ENCODE peak calls at places on chromosomes 7 and 10, in five cellular contexts. L is tibial artery; U is CD8-positive, alpha-beta memory T cell; T is adrenal gland; O is lung. S is an unnamed sample. For H3K4me1 and H3K27me3, the result is how much of the 10 kb centered on the place peaks cover.

GRCh38 chr10:17954856-17955255 is 3.1 kb downstream of the SLC39A12 start:
- DNase-seq in L (no peak), U (no peak), O (no peak), T (no peak), S (no peak)

GRCh38 chr10:29257106-29257783 is 31.6 kb upstream of the LYZL1 start:
- DNase-seq in U (no peak), O (peak), T (peak), L (peak), S (no peak)

GRCh38 chr10:126921974-126922525 is 16.8 kb downstream of the DOCK1 start:
- DNase-seq in O (no peak), U (no peak), T (no peak), L (peak), S (no peak)

GRCh38 chr10:48364659-48365405 is 58.4 kb downstream of the MAPK8 start:
- DNase-seq in T (peak), O (no peak), L (no peak), U (no peak), S (no peak)

GRCh38 chr7:111827863-111828504 is 265.7 kb upstream of the IMMP2L start:
- DNase-seq in L (no peak), O (peak), T (no peak), U (no peak), S (no peak)

GRCh38 chr10:58412502-58412961 is 27.3 kb downstream of the TFAM start:
- DNase-seq in L (no peak), T (no peak), O (no peak), U (no peak), S (no peak)

GRCh38 chr10:3897156-3897555 is 112.1 kb upstream of the KLF6 start:
- DNase-seq in U (no peak), L (no peak), T (no peak), O (no peak), S (no peak)

GRCh38 chr7:144027070-144027469 is 21.7 kb upstream of the OR2A5 start:
- DNase-seq in O (no peak), L (no peak), T (no peak), U (no peak), S (no peak)

GRCh38 chr7:19248681-19249080 is 103.5 kb upstream of the FERD3L start:
- DNase-seq in T (no peak), U (no peak), O (no peak), L (no peak), S (no peak)

GRCh38 chr10:14781763-14782162 is 7.1 kb upstream of the FAM107B start:
- DNase-seq in L (no peak), O (no peak), U (no peak), T (no peak), S (no peak)

GRCh38 chr7:136066304-136067143 is 89.4 kb upstream of the MTPN start:
- DNase-seq in U (no peak), L (no peak), T (no peak), O (no peak), S (no peak)

GRCh38 chr7:134254311-134254710 is 62.4 kb downstream of the SLC35B4 start:
- DNase-seq in O (no peak), U (no peak), T (no peak), L (no peak), S (peak)

GRCh38 chr10:132397671-132398565 is 918 bp downstream of the PWWP2B start:
- DNase-seq in U (peak), L (no peak), T (peak), O (peak), S (peak)
- H3K4me1 ChIP-seq in U (under half), L (under half), T (half or more), O (under half), S (under half)

GRCh38 chr10:133056001-133056400 is 31.7 kb upstream of the ADGRA1 start:
- DNase-seq in U (no peak), L (no peak), O (no peak), T (no peak), S (no peak)

GRCh38 chr10:133059093-133059470 is 28.6 kb upstream of the ADGRA1 start:
- DNase-seq in U (no peak), O (no peak), L (no peak), T (no peak), S (no peak)

GRCh38 chr10:133058267-133059092 is 29.2 kb upstream of the ADGRA1 start:
- DNase-seq in U (no peak), L (no peak), O (no peak), T (no peak), S (no peak)

GRCh38 chr10:133059571-133059970 is 28.2 kb upstream of the ADGRA1 start:
- DNase-seq in O (no peak), L (no peak), T (no peak), U (no peak), S (no peak)

DNA sequence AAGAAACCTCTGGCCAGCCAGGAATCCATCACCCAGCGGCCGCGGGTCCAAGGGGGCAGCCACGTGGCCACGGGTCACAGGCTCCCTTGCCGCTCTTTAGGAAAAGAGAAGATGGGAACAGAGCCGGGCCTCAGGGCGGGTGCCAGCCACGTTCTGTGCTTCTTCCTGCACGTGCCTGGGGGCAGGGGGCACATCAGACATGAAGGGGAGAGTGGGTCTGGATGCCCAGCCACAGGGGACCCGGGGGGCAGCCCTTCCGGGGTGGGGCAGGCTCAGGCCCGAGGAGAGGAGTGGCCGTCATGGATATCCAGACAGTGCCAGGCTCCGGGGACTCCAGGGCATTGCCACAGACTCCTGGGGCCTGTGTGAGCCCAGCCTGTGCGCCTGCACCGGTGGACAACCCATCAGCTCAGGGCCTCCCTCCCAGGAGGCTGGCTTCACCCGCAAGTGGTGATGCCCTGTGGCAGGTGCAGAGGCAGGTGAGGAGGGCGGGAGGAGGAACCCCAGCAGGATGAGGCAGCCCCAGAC is 31.0 kb upstream of the ADGRA1 start:
- DNase-seq in L (no peak), O (no peak), T (no peak), U (no peak), S (no peak)
- H3K27me3 ChIP-seq in L (half or more), O (under half), T (under half), U (under half), S (under half)

GRCh38 chr10:73810358-73810734 is 1.1 kb downstream of the NDST2 start:
- DNase-seq in T (no peak), O (no peak), U (no peak), L (no peak), S (no peak)

GRCh38 chr10:73814276-73814895 is 3.0 kb upstream of the NDST2 start:
- DNase-seq in U (no peak), L (no peak), O (no peak), T (no peak), S (no peak)

GRCh38 chr10:73810735-73811465 is 498 bp downstream of the NDST2 start:
- DNase-seq in O (peak), U (peak), T (peak), L (no peak), S (peak)

GRCh38 chr10:73813333-73813732 is 1.9 kb upstream of the NDST2 start:
- DNase-seq in O (no peak), U (no peak), T (no peak), L (no peak), S (no peak)

DNA sequence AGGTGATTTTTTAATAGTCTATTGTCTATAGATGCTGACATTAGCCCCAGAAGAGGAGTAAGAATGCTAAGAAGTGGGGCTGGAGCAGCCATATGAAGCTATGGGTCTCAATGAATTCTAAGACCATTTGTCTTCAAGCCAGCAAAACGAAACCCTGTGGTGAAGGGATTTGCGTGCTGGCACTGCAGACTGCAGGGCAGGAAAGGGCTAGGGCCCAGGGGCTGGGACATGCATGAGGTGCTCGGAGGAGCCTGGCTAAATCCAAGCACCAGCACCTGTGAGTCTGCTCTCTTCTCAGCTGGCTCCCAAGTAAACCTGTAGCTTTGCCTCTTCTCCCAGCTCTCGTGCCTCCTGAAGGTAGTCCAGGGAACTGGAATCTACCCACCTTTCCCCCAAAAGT is 1.3 kb upstream of the NDST2 start:
- DNase-seq in U (no peak), T (no peak), O (no peak), L (no peak), S (no peak)
- H3K4me3 ChIP-seq in U (no peak), T (no peak), O (no peak), L (no peak), S (no peak)

DNA sequence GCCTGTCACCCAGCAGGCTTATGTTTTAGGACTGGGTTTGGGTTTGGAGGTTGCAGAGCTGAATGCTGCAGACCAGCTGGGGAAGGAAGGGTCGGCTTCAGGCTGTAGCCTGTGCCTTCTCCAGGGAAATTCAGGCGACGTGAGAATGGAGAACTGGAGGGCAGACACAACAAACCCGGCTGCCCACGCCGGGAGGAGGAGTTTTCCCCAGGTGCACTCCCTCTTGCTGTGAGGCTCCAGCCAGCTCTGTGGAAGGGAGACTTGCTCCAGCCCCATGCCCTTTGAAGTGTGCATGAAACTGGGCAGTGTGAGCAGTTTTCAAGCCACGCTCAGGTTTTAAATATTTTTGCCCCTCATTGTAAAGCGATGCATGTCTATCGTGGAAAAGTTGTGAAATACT is 279.1 kb downstream of the CCSER2 start:
- DNase-seq in L (no peak), T (no peak), U (no peak), O (no peak), S (no peak)
- H3K4me1 ChIP-seq in L (under half), T (under half), U (under half), O (under half), S (under half)

GRCh38 chr7:123351506-123352225 is 151.9 kb upstream of the SLC13A1 start:
- DNase-seq in U (no peak), O (no peak), L (no peak), T (no peak), S (no peak)
- H3K27me3 ChIP-seq in U (under half), O (under half), L (under half), T (under half), S (under half)

DNA sequence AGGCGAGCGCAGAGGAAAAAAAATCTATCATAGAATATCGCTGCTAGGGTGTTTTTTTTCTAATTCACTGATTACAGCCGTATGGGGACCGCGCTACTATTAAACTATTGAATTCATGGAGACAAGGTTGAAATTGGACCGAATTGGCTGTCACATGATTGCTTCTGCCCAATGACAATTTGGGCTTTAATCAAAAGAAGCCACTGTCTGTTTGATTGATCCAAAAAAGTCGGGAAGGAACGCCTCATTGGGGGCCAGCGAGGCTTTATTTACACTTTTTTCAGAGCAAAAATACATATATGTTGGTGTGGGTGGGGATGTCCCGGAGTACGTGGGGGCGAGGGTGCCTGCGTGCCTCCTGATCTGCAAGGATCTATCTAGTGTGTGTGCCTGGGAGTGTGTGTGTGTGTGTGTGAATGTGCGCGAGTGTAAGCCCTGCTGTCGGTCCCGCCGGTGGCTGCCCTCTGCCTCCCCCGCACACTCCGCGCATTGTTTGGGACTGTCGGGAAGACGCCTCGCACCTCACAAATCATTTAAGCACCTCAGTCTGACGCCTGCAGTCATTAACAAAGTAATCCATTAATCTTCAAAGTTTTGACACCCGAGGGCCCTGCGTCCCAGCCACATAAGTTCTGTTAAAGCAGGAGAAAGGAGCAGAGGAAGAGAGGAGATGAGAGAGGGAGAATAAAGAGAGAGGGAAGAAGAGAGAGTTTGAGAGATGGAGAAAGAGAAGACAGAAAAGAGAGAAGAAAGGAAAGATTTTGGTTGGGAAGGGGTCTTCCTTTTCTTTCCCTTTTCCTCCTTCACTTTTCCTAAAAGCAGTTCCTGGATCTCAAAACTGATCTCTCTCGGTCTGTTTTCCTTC is at the start of gene HOXA2:
- DNase-seq in U (no peak), L (no peak), O (no peak), T (no peak), S (no peak)
- H3K4me3 ChIP-seq in U (no peak), L (peak), O (peak), T (peak), S (no peak)

GRCh38 chr7:28989596-28989980 is 31.5 kb upstream of the TRIL start:
- DNase-seq in T (no peak), O (no peak), L (no peak), U (no peak), S (no peak)
- H3K4me1 ChIP-seq in T (under half), O (under half), L (under half), U (under half), S (under half)

GRCh38 chr7:148906707-148907498 is 22.8 kb upstream of the EZH2 start:
- DNase-seq in U (no peak), T (no peak), L (no peak), O (no peak), S (peak)
- H3K27me3 ChIP-seq in U (under half), T (under half), L (under half), O (under half), S (under half)

GRCh38 chr7:70426249-70426880 is 705.6 kb upstream of the GALNT17 start:
- DNase-seq in U (no peak), L (no peak), T (no peak), O (no peak), S (no peak)
- H3K4me3 ChIP-seq in U (no peak), L (no peak), T (no peak), O (no peak), S (no peak)

GRCh38 chr7:28130277-28130676 is 50.3 kb downstream of the JAZF1 start:
- DNase-seq in L (no peak), O (no peak), T (no peak), U (no peak), S (no peak)
- H3K4me1 ChIP-seq in L (under half), O (under half), T (half or more), U (under half), S (under half)